ENCODE peak calls at places on chromosomes 13 and 19, in five cellular contexts. R, V, P, O and T are unnamed samples.

GRCh38 chr19:19149402-19149801 is 11.1 kb upstream of the TMEM161A start:
- DNase-seq in R (no peak), V (no peak), P (no peak), O (no peak), T (no peak)

GRCh38 chr13:92671821-92672220 is 554.8 kb upstream of the GPC6 start:
- DNase-seq in R (no peak), V (no peak), P (no peak), O (no peak), T (no peak)

GRCh38 chr13:109918179-109918651 is 131.8 kb upstream of the IRS2 start:
- DNase-seq in R (no peak), V (no peak), P (no peak), O (no peak), T (peak; percentile 55)

GRCh38 chr19:49362926-49363264 is 679 bp upstream of the TEAD2 start:
- DNase-seq in R (no peak), V (no peak), P (no peak), O (peak; percentile 50), T (peak; percentile 57)

GRCh38 chr13:82477436-82477835 is 1404.8 kb downstream of the SLITRK1 start:
- DNase-seq in R (no peak), V (no peak), P (no peak), O (no peak), T (no peak)

GRCh38 chr13:94234766-94235165 is 244.7 kb downstream of the DCT start:
- DNase-seq in R (no peak), V (no peak), P (no peak), O (no peak), T (no peak)

GRCh38 chr13:102779426-102780159 is 6.0 kb upstream of the TEX30 start:
- DNase-seq in R (no peak), V (no peak), P (no peak), O (no peak), T (no peak)

GRCh38 chr13:45055198-45055901 is 65.0 kb upstream of the GTF2F2 start:
- DNase-seq in R (no peak), V (peak; percentile 94), P (peak; percentile 79), O (peak; percentile 60), T (peak; percentile 82)

GRCh38 chr19:16198363-16198636 is 589 bp downstream of the AP1M1 start:
- DNase-seq in R (no peak), V (no peak), P (no peak), O (no peak), T (no peak)

GRCh38 chr13:32021785-32022184 is 9.8 kb upstream of the FRY start:
- DNase-seq in R (no peak), V (no peak), P (no peak), O (no peak), T (peak; percentile 8)

GRCh38 chr19:55297267-55297666 is 13.5 kb downstream of the BRSK1 start:
- DNase-seq in R (no peak), V (no peak), P (no peak), O (no peak), T (no peak)

GRCh38 chr19:17686592-17687042 is 1.5 kb downstream of the UNC13A start:
- DNase-seq in R (no peak), V (no peak), P (no peak), O (peak; percentile 70), T (peak; percentile 60)

GRCh38 chr19:13156968-13157882 is 7.0 kb downstream of the IER2 start:
- DNase-seq in R (no peak), V (no peak), P (no peak), O (no peak), T (no peak)

GRCh38 chr13:33194820-33195692 is 90.5 kb downstream of the STARD13 start:
- DNase-seq in R (no peak), V (peak; percentile 78), P (no peak), O (no peak), T (peak; percentile 88)

GRCh38 chr13:24631922-24632321 is 48.3 kb upstream of the ATP12A start:
- DNase-seq in R (no peak), V (no peak), P (no peak), O (no peak), T (no peak)

GRCh38 chr19:49347835-49348234 is 12.6 kb downstream of the CD37 start:
- DNase-seq in R (no peak), V (peak; percentile 65), P (no peak), O (peak; percentile 88), T (peak; percentile 58)